ENCODE peak calls at places on chromosomes 6 and 20, in four cellular contexts. One of them, this sample, is unnamed.

GRCh38 chr6:44128020-44128917 is 915 bp downstream of the TMEM63B start:
- DNase-seq in IMR-90: no peak
- DNase-seq in psoas muscle: peak
- DNase-seq in GM12865: peak
- DNase-seq in this sample: no peak

GRCh38 chr20:57392512-57393271 is 1.5 kb downstream of the RBM38 start:
- DNase-seq in IMR-90: no peak
- DNase-seq in psoas muscle: peak
- DNase-seq in GM12865: peak
- DNase-seq in this sample: no peak

GRCh38 chr6:134863763-134864510 is 86.0 kb downstream of the ALDH8A1 start:
- DNase-seq in IMR-90: no peak
- DNase-seq in psoas muscle: no peak
- DNase-seq in GM12865: no peak
- DNase-seq in this sample: no peak

GRCh38 chr6:30071081-30071818 is 4.3 kb downstream of the PPP1R11 start:
- DNase-seq in IMR-90: peak
- DNase-seq in psoas muscle: peak
- DNase-seq in GM12865: no peak
- DNase-seq in this sample: no peak

GRCh38 chr6:148427333-148427732 is 84.7 kb downstream of the SASH1 start:
- DNase-seq in IMR-90: peak
- DNase-seq in psoas muscle: no peak
- DNase-seq in GM12865: no peak
- DNase-seq in this sample: no peak

GRCh38 chr20:47319517-47320252 is 36.8 kb downstream of the ZMYND8 start:
- DNase-seq in IMR-90: peak
- DNase-seq in psoas muscle: peak
- DNase-seq in GM12865: no peak
- DNase-seq in this sample: peak

GRCh38 chr20:50510706-50511401 is 671 bp downstream of the PTPN1 start:
- DNase-seq in IMR-90: no peak
- DNase-seq in psoas muscle: peak
- DNase-seq in GM12865: no peak
- DNase-seq in this sample: no peak

GRCh38 chr6:154482858-154483257 is 27.6 kb downstream of the CNKSR3 start:
- DNase-seq in IMR-90: peak
- DNase-seq in psoas muscle: no peak
- DNase-seq in GM12865: no peak
- DNase-seq in this sample: no peak

GRCh38 chr6:140061422-140062041 is 687.1 kb upstream of the CITED2 start:
- DNase-seq in IMR-90: no peak
- DNase-seq in psoas muscle: no peak
- DNase-seq in GM12865: no peak
- DNase-seq in this sample: no peak

GRCh38 chr6:147972436-147972835 is 370.2 kb upstream of the SASH1 start:
- DNase-seq in IMR-90: no peak
- DNase-seq in psoas muscle: no peak
- DNase-seq in GM12865: no peak
- DNase-seq in this sample: peak

GRCh38 chr20:19947611-19948264 is 69.4 kb upstream of the NAA20 start:
- DNase-seq in IMR-90: peak
- DNase-seq in psoas muscle: no peak
- DNase-seq in GM12865: peak
- DNase-seq in this sample: peak

GRCh38 chr20:47652794-47653193 is 132.5 kb downstream of the SULF2 start:
- DNase-seq in IMR-90: no peak
- DNase-seq in psoas muscle: no peak
- DNase-seq in GM12865: no peak
- DNase-seq in this sample: no peak

GRCh38 chr6:35148167-35148741 is 7.1 kb upstream of the TCP11 start:
- DNase-seq in IMR-90: peak
- DNase-seq in psoas muscle: no peak
- DNase-seq in GM12865: peak
- DNase-seq in this sample: peak

GRCh38 chr6:43878127-43878634 is 108.2 kb downstream of the VEGFA start:
- DNase-seq in IMR-90: no peak
- DNase-seq in psoas muscle: no peak
- DNase-seq in GM12865: no peak
- DNase-seq in this sample: no peak

GRCh38 chr6:46263709-46264091 is 92.9 kb upstream of the ENPP5 start:
- DNase-seq in IMR-90: peak
- DNase-seq in psoas muscle: no peak
- DNase-seq in GM12865: no peak
- DNase-seq in this sample: peak

GRCh38 chr6:80197474-80197873 is 91.0 kb downstream of the BCKDHB start:
- DNase-seq in IMR-90: peak
- DNase-seq in psoas muscle: no peak
- DNase-seq in GM12865: no peak
- DNase-seq in this sample: no peak

GRCh38 chr20:25020901-25021301 is 28.4 kb upstream of the APMAP start:
- DNase-seq in IMR-90: no peak
- DNase-seq in psoas muscle: no peak
- DNase-seq in GM12865: no peak
- DNase-seq in this sample: no peak

GRCh38 chr20:22385602-22386299 is 198.6 kb downstream of the FOXA2 start:
- DNase-seq in IMR-90: no peak
- DNase-seq in psoas muscle: no peak
- DNase-seq in GM12865: no peak
- DNase-seq in this sample: no peak

GRCh38 chr6:31197559-31198305 is 27.2 kb upstream of the POU5F1 start:
- DNase-seq in IMR-90: peak
- DNase-seq in psoas muscle: peak
- DNase-seq in GM12865: peak
- DNase-seq in this sample: no peak

GRCh38 chr6:134517145-134517658 is 199.3 kb upstream of the SGK1 start:
- DNase-seq in IMR-90: peak
- DNase-seq in psoas muscle: peak
- DNase-seq in GM12865: no peak
- DNase-seq in this sample: peak

DNA sequence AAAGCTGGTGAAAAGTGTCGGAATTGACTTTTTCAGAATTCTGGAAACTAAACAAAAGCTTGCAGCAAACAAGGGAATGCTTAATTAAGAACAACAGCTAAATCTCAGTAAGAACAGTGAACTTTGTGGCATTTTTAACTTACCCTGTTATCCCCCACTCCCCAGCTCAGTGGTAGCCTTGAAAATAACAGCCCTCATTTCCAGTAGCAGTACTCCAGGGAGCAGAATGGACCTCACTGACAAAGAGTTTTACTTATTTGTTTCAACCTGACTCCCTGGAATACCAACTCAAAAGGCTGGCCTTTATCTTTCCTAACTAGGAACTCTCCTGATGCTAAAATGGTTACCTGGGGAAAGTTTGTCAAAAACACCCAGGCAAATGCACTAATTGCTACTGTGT is 108.9 kb downstream of the IMPG1 start:
- DNase-seq in IMR-90: no peak
- DNase-seq in psoas muscle: no peak
- DNase-seq in GM12865: no peak
- DNase-seq in this sample: no peak
- H3K4me3 ChIP-seq in IMR-90: no peak
- H3K4me3 ChIP-seq in psoas muscle: no peak
- H3K4me3 ChIP-seq in GM12865: no peak
- H3K4me3 ChIP-seq in this sample: no peak

GRCh38 chr20:30816182-30816645 is 441.2 kb upstream of the DEFB115 start:
- DNase-seq in IMR-90: no peak
- DNase-seq in psoas muscle: peak
- DNase-seq in GM12865: no peak
- DNase-seq in this sample: no peak

GRCh38 chr20:30815577-30816181 is 441.8 kb upstream of the DEFB115 start:
- DNase-seq in IMR-90: no peak
- DNase-seq in psoas muscle: no peak
- DNase-seq in GM12865: no peak
- DNase-seq in this sample: no peak

GRCh38 chr20:30812739-30813411 is 444.6 kb upstream of the DEFB115 start:
- DNase-seq in IMR-90: no peak
- DNase-seq in psoas muscle: no peak
- DNase-seq in GM12865: no peak
- DNase-seq in this sample: no peak

GRCh38 chr20:30811896-30812671 is 445.4 kb upstream of the DEFB115 start:
- DNase-seq in IMR-90: peak
- DNase-seq in psoas muscle: no peak
- DNase-seq in GM12865: peak
- DNase-seq in this sample: no peak
- H3K4me3 ChIP-seq in IMR-90: no peak
- H3K4me3 ChIP-seq in psoas muscle: no peak
- H3K4me3 ChIP-seq in GM12865: peak
- H3K4me3 ChIP-seq in this sample: peak

GRCh38 chr6:27863962-27864905 is 48.0 kb downstream of the OR2B2 start:
- DNase-seq in IMR-90: peak
- DNase-seq in psoas muscle: no peak
- DNase-seq in GM12865: peak
- DNase-seq in this sample: no peak
- H3K4me3 ChIP-seq in IMR-90: peak
- H3K4me3 ChIP-seq in psoas muscle: peak
- H3K4me3 ChIP-seq in GM12865: peak
- H3K4me3 ChIP-seq in this sample: peak

DNA sequence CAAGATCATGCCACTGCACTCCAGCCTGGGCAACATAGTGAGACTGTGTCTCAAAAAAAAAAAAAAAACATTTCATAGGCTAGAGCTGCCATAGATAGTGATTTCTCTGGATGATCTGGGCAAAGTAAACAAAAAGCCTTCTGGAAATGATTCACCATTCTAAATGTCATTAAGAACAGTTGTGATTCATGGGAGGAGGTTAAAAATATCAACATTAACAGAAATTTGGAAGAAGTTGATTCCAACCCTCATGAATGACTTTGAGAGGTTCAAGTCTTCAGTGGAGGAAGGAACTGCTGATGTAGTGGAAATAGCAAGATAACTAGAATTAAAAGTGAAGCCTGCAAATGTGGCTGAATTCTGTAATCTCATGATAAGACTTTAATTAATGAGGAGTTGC is 26.8 kb upstream of the MMP24 start:
- DNase-seq in IMR-90: peak
- DNase-seq in psoas muscle: no peak
- DNase-seq in GM12865: no peak
- DNase-seq in this sample: peak
- H3K4me3 ChIP-seq in IMR-90: no peak
- H3K4me3 ChIP-seq in psoas muscle: no peak
- H3K4me3 ChIP-seq in GM12865: no peak
- H3K4me3 ChIP-seq in this sample: no peak

GRCh38 chr6:111674413-111674812 is 68.7 kb upstream of the TRAF3IP2 start:
- DNase-seq in IMR-90: no peak
- DNase-seq in psoas muscle: no peak
- DNase-seq in GM12865: no peak
- DNase-seq in this sample: no peak

GRCh38 chr6:111676383-111676782 is 70.7 kb upstream of the TRAF3IP2 start:
- DNase-seq in IMR-90: no peak
- DNase-seq in psoas muscle: no peak
- DNase-seq in GM12865: no peak
- DNase-seq in this sample: no peak

GRCh38 chr6:111673871-111674270 is 68.2 kb upstream of the TRAF3IP2 start:
- DNase-seq in IMR-90: no peak
- DNase-seq in psoas muscle: no peak
- DNase-seq in GM12865: no peak
- DNase-seq in this sample: no peak

GRCh38 chr6:111674882-111675281 is 69.2 kb upstream of the TRAF3IP2 start:
- DNase-seq in IMR-90: no peak
- DNase-seq in psoas muscle: no peak
- DNase-seq in GM12865: no peak
- DNase-seq in this sample: no peak

GRCh38 chr6:111673086-111673485 is 67.4 kb upstream of the TRAF3IP2 start:
- DNase-seq in IMR-90: no peak
- DNase-seq in psoas muscle: no peak
- DNase-seq in GM12865: no peak
- DNase-seq in this sample: no peak
- H3K4me3 ChIP-seq in IMR-90: no peak
- H3K4me3 ChIP-seq in psoas muscle: no peak
- H3K4me3 ChIP-seq in GM12865: no peak
- H3K4me3 ChIP-seq in this sample: no peak